ENCODE peak calls at places on chromosomes 13 and 19, in seven cellular contexts. B, L, K, X, H, J and Y are unnamed samples.

GRCh38 chr19:38055655-38056521 is 148.9 kb downstream of the SIPA1L3 start:
- DNase-seq in L (no peak), B (no peak), H (no peak), X (no peak), K (no peak), J (no peak), Y (no peak)

GRCh38 chr19:50735869-50736268 is 12.7 kb downstream of the CLEC11A start:
- DNase-seq in X (no peak), J (no peak), L (no peak), H (no peak), K (no peak), B (no peak), Y (no peak)

GRCh38 chr19:46303702-46304397 is 7.0 kb downstream of the HIF3A start:
- DNase-seq in H (no peak), K (peak), J (no peak), B (no peak), X (no peak), L (peak), Y (no peak)

GRCh38 chr19:57800696-57801095 is 14.0 kb downstream of the ZNF552 start:
- DNase-seq in B (no peak), J (no peak), H (no peak), K (no peak), L (no peak), X (no peak), Y (no peak)

GRCh38 chr13:114065926-114066774 is 66.3 kb downstream of the RASA3 start:
- DNase-seq in K (no peak), J (no peak), H (no peak), L (no peak), B (no peak), X (no peak), Y (no peak)

GRCh38 chr13:30340367-30341184 is 33.2 kb upstream of the KATNAL1 start:
- DNase-seq in H (no peak), K (peak), X (no peak), L (peak), J (no peak), B (no peak), Y (peak)

GRCh38 chr13:109779074-109779473 is 7.3 kb downstream of the IRS2 start:
- DNase-seq in B (no peak), J (no peak), K (no peak), H (no peak), L (no peak), X (no peak), Y (no peak)

GRCh38 chr19:1905071-1905862 is at the start of the genes ADAT3 and SCAMP4:
- DNase-seq in X (peak), K (peak), B (peak), H (peak), L (peak), J (peak), Y (peak)

GRCh38 chr19:1067341-1068103 is 555 bp downstream of the ARHGAP45 start:
- DNase-seq in X (no peak), K (no peak), H (no peak), J (no peak), L (no peak), B (no peak), Y (no peak)

GRCh38 chr13:23463631-23464030 is 30.1 kb upstream of the SACS start:
- DNase-seq in J (no peak), K (no peak), H (no peak), B (no peak), X (no peak), L (no peak), Y (no peak)